ENCODE peak calls at places on chromosomes 4 and X, in four cellular contexts. U, B, L and D are unnamed samples.

GRCh38 chr4:17493629-17494028 is 18.3 kb downstream of the QDPR start:
- DNase-seq in U (no peak), B (no peak), L (no peak), D (no peak)

GRCh38 chr4:37762294-37763163 is 64.0 kb upstream of the PGM2 start:
- DNase-seq in B (peak; percentile 46), L (no peak), U (no peak), D (peak; percentile 99)

GRCh38 chrX:150543230-150544155 is 24.9 kb upstream of the MTM1 start:
- DNase-seq in U (no peak), B (no peak), L (no peak), D (no peak)

GRCh38 chr4:47490550-47490949 is 5.5 kb downstream of the ATP10D start:
- DNase-seq in U (no peak), B (peak; percentile 41), L (no peak), D (peak; percentile 79)

GRCh38 chrX:103688949-103689348 is 2.5 kb upstream of the MORF4L2 start:
- DNase-seq in U (no peak), L (no peak), B (peak; percentile 63), D (peak; percentile 39)

GRCh38 chrX:112832481-112833095 is 8.0 kb downstream of the AMOT start:
- DNase-seq in L (no peak), U (no peak), B (no peak), D (peak; percentile 69)

GRCh38 chr4:15754323-15754722 is 23.8 kb upstream of the CD38 start:
- DNase-seq in U (no peak), B (peak; percentile 44), L (no peak), D (peak; percentile 26)

GRCh38 chr4:41437264-41437566 is 100.7 kb upstream of the LIMCH1 start:
- DNase-seq in L (no peak), B (peak; percentile 13), U (no peak), D (no peak)

GRCh38 chr4:152956650-152957436 is 20.7 kb downstream of the FHDC1 start:
- DNase-seq in B (peak; percentile 21), L (no peak), U (no peak), D (peak; percentile 63)

GRCh38 chr4:128354205-128354821 is 66.7 kb upstream of the PGRMC2 start:
- DNase-seq in B (peak; percentile 87), U (peak; percentile 62), L (peak; percentile 45), D (peak; percentile 35)

GRCh38 chr4:2812985-2813384 is 20.1 kb downstream of the SH3BP2 start:
- DNase-seq in U (no peak), B (no peak), L (no peak), D (no peak)

GRCh38 chr4:71607780-71608673 is 175.9 kb downstream of the GC start:
- DNase-seq in U (no peak), B (peak; percentile 59), L (no peak), D (peak; percentile 97)

GRCh38 chr4:107213410-107213809 is 177.3 kb upstream of the DKK2 start:
- DNase-seq in L (no peak), B (no peak), U (no peak), D (no peak)

GRCh38 chr4:88953400-88953799 is 103.6 kb downstream of the FAM13A start:
- DNase-seq in L (no peak), B (peak; percentile 36), U (no peak), D (peak; percentile 29)

GRCh38 chr4:156983366-156983765 is 11.8 kb upstream of the PDGFC start:
- DNase-seq in B (peak; percentile 53), U (no peak), L (no peak), D (peak; percentile 47)

GRCh38 chrX:138964501-138964900 is 253.0 kb upstream of the FGF13 start:
- DNase-seq in U (no peak), B (no peak), L (no peak), D (no peak)

GRCh38 chrX:42952621-42953020 is 174.7 kb upstream of the PPP1R2C start:
- DNase-seq in U (no peak), B (no peak), L (no peak), D (peak; percentile 44)

GRCh38 chr4:26410385-26411293 is 79.6 kb downstream of the CCKAR start:
- DNase-seq in B (peak; percentile 73), U (peak; percentile 24), L (no peak), D (peak; percentile 52)

GRCh38 chrX:125998432-125998831 is 167.7 kb downstream of the DCAF12L2 start:
- DNase-seq in U (no peak), L (no peak), B (no peak), D (no peak)

GRCh38 chr4:114659386-114660008 is 60.9 kb downstream of the UGT8 start:
- DNase-seq in B (peak; percentile 71), L (peak; percentile 26), U (peak; percentile 28), D (peak; percentile 77)

GRCh38 chr4:1767058-1767769 is 25.9 kb upstream of the FGFR3 start:
- DNase-seq in U (no peak), L (no peak), B (peak; percentile 22), D (no peak)

GRCh38 chr4:5773271-5773555 is 62.2 kb downstream of the EVC start:
- DNase-seq in U (no peak), L (no peak), B (no peak), D (peak; percentile 100)

GRCh38 chrX:132614297-132614696 is 125.5 kb upstream of the MBNL3 start:
- DNase-seq in U (no peak), B (peak; percentile 4), L (no peak), D (peak; percentile 1)

GRCh38 chrX:146481735-146482134 is 327.8 kb upstream of the CXorf51B start:
- DNase-seq in L (no peak), B (no peak), U (no peak), D (no peak)

GRCh38 chr4:83629945-83630684 is 94.2 kb downstream of the GPAT3 start:
- DNase-seq in U (no peak), L (peak; percentile 28), B (peak; percentile 82), D (peak; percentile 83)

GRCh38 chr4:158538911-158539310 is 17.2 kb downstream of the RXFP1 start:
- DNase-seq in B (no peak), U (no peak), L (no peak), D (no peak)

GRCh38 chr4:159455675-159456235 is 352.9 kb downstream of the RAPGEF2 start:
- DNase-seq in L (no peak), B (peak; percentile 61), U (no peak), D (peak; percentile 66)

GRCh38 chrX:10158279-10158939 is 1.6 kb downstream of the CLCN4 start:
- DNase-seq in L (no peak), B (no peak), U (no peak), D (no peak)

GRCh38 chrX:72080150-72080549 is 51.6 kb downstream of the RTL5 start:
- DNase-seq in L (no peak), U (no peak), B (no peak), D (no peak)

GRCh38 chrX:72078411-72078810 is 53.3 kb downstream of the RTL5 start:
- DNase-seq in B (no peak), L (no peak), U (no peak), D (no peak)

GRCh38 chrX:72081605-72082320 is 50.0 kb downstream of the RTL5 start:
- DNase-seq in U (no peak), B (no peak), L (no peak), D (no peak)

GRCh38 chrX:72080800-72081199 is 50.9 kb downstream of the RTL5 start:
- DNase-seq in L (no peak), B (no peak), U (no peak), D (no peak)

DNA sequence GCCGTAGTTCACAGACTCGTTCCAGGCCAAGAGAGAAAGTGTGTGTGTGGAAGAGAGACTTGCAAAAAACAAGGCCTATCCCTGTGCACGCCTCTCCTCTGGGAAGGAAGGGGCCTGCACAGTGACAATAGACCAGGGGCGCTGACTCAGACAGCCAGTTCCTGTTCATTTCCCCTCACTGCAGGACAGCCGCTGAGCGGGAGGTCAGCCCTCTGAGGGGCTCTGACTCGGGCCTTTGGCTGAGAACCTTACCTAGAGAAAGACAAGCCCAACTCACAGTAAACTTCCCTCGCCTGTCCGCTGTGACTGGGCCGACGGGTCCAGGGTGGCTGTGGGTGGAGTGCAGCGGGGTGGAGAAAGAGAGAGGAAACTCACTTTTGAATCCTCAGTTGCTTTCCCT is 52.1 kb downstream of the RTL5 start:
- DNase-seq in B (peak; percentile 20), U (no peak), L (peak; percentile 65), D (no peak)
- H3K4me3 ChIP-seq in B (no peak overlapping the region), U (no peak overlapping the region), L (peak overlapping the region; percentile 53), D (no peak overlapping the region)

GRCh38 chr4:10457255-10457801 is at the start of gene ZNF518B:
- DNase-seq in U (no peak), L (peak; percentile 71), B (peak; percentile 75), D (peak; percentile 42)
- H3K4me3 ChIP-seq in U (peak within 1 kb of the TSS; percentile 45), L (peak within 1 kb of the TSS; percentile 91), B (peak within 1 kb of the TSS; percentile 63), D (peak within 1 kb of the TSS; percentile 59)

DNA sequence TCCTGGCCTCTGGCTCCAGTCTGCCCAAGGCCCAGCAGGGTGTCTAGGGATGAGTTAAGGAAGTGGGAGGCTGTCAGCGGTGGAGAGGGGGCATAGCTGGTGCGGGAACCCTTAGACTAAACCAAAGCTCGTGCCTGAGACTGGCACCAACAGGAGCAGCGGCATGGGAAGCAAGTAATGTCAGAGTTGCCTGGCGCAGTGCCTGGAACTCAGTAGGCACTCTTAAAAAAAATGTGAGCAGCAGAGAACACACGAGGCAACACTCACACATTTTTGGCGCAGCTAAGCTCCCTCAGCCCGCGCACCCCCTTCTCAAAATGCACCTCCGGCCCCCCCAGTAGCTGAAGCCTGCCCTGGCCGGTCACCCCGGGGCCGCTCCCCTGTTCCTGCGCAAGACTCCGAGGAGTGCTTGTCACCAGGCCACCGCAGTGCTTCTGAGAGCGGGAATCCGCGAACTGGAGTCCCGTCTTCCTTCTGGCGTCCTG is 583 bp downstream of the GABRE start:
- DNase-seq in B (peak; percentile 37), U (no peak), L (peak; percentile 32), D (peak; percentile 26)
- H3K4me3 ChIP-seq in B (peak overlapping the region; percentile 66), U (peak overlapping the region; percentile 61), L (peak overlapping the region; percentile 89), D (peak overlapping the region; percentile 58)

DNA sequence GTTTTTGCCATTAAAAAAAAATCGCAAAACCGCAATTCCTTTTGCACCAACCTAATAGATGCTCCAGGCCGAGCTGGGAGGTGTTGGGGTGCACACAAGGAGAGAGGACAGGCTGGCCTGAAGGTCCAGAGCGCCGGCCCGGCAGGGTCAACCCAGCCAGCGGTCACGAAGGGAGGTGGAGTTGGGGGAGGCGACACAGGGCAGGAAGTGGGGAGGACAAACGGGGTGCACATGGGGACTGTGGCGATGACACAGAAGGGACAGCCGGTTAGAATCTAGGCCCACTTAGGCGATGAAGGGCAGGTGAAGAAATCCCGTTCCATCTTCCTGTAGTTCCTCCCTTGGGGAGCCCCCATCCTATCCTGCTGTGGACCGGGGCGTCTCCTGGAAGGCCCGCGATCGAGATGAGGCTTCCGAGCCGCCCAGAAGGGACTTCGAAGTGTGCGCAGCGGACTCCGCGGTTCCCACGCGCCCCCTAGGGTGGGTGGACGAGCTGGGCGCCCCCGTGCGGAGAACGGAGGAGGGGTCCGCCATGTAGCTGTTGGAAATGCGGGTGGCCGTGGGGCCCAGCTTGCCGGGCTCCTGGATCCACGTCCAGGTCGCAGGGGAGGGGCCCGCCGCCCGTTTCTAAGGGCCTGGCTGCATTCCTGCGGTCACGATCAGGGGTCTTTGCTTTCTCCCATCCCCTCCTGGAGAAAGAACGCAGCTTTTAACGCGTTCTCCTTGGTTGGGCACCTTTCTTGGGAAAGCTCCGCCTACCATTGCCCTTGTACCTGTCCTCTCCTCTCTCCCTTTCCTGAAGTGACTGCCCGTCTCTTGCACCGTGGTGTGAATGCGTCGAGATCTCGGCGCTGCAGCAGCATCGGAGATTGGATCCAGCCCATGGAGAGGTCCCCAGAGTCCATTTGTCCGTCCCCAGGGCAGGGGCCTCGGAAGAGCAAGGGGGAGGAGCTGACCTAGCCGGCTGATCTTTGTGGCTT is 17.0 kb upstream of the HPF1 start:
- DNase-seq in B (peak; percentile 34), U (no peak), L (no peak), D (no peak)
- H3K4me3 ChIP-seq in B (no peak overlapping the region), U (no peak overlapping the region), L (peak overlapping the region; percentile 4), D (no peak overlapping the region)

GRCh38 chrX:84188320-84188834 is 378 bp upstream of the RPS6KA6 start:
- DNase-seq in U (no peak), B (peak; percentile 64), L (peak; percentile 60), D (peak; percentile 34)
- H3K4me3 ChIP-seq in U (peak overlapping the region; percentile 49), B (peak overlapping the region; percentile 60), L (peak overlapping the region; percentile 61), D (peak overlapping the region; percentile 52)